ENCODE peak calls at places on chromosomes 2 and 18, in ten cellular contexts. One of them, this sample, is unnamed.

GRCh38 chr2:142682528-142682927 is 194.9 kb upstream of the KYNU start:
- DNase-seq in ovary: no peak
- DNase-seq in IMR-90: peak
- DNase-seq in GM12878: no peak
- DNase-seq in GM12892: no peak
- DNase-seq in A549: peak
- DNase-seq in vagina: no peak
- DNase-seq in heart left ventricle: no peak
- DNase-seq in transverse colon: no peak
- DNase-seq in GM12891: no peak
- DNase-seq in this sample: no peak

GRCh38 chr2:47069628-47070154 is 85.4 kb downstream of the STPG4 start:
- DNase-seq in ovary: no peak
- DNase-seq in IMR-90: peak
- DNase-seq in GM12878: no peak
- DNase-seq in GM12892: no peak
- DNase-seq in A549: peak
- DNase-seq in vagina: no peak
- DNase-seq in heart left ventricle: peak
- DNase-seq in transverse colon: peak
- DNase-seq in GM12891: no peak
- DNase-seq in this sample: peak

GRCh38 chr2:49113046-49113445 is 41.3 kb downstream of the FSHR start:
- DNase-seq in ovary: no peak
- DNase-seq in IMR-90: no peak
- DNase-seq in GM12878: no peak
- DNase-seq in GM12892: no peak
- DNase-seq in A549: no peak
- DNase-seq in vagina: no peak
- DNase-seq in heart left ventricle: no peak
- DNase-seq in transverse colon: no peak
- DNase-seq in GM12891: no peak
- DNase-seq in this sample: no peak

GRCh38 chr2:219737270-219737691 is 109.9 kb downstream of the SLC4A3 start:
- DNase-seq in ovary: peak
- DNase-seq in IMR-90: peak
- DNase-seq in GM12878: no peak
- DNase-seq in GM12892: no peak
- DNase-seq in A549: peak
- DNase-seq in vagina: no peak
- DNase-seq in heart left ventricle: peak
- DNase-seq in transverse colon: no peak
- DNase-seq in GM12891: no peak
- DNase-seq in this sample: peak

GRCh38 chr18:35030234-35030989 is 10.8 kb upstream of the MAPRE2 start:
- DNase-seq in ovary: no peak
- DNase-seq in IMR-90: no peak
- DNase-seq in GM12878: no peak
- DNase-seq in GM12892: no peak
- DNase-seq in A549: no peak
- DNase-seq in vagina: no peak
- DNase-seq in heart left ventricle: no peak
- DNase-seq in transverse colon: peak
- DNase-seq in GM12891: no peak
- DNase-seq in this sample: no peak

GRCh38 chr2:216292886-216293291 is 79.4 kb downstream of the MARCHF4 start:
- DNase-seq in ovary: no peak
- DNase-seq in IMR-90: no peak
- DNase-seq in GM12878: no peak
- DNase-seq in GM12892: no peak
- DNase-seq in A549: no peak
- DNase-seq in vagina: peak
- DNase-seq in heart left ventricle: no peak
- DNase-seq in transverse colon: no peak
- DNase-seq in GM12891: no peak
- DNase-seq in this sample: peak

GRCh38 chr2:211982162-211982561 is 556.4 kb downstream of the ERBB4 start:
- DNase-seq in ovary: no peak
- DNase-seq in IMR-90: peak
- DNase-seq in GM12878: no peak
- DNase-seq in GM12892: no peak
- DNase-seq in A549: no peak
- DNase-seq in vagina: no peak
- DNase-seq in heart left ventricle: no peak
- DNase-seq in transverse colon: no peak
- DNase-seq in GM12891: no peak
- DNase-seq in this sample: no peak

GRCh38 chr2:119184512-119184911 is 26.0 kb upstream of the C1QL2 start:
- DNase-seq in ovary: no peak
- DNase-seq in IMR-90: no peak
- DNase-seq in GM12878: no peak
- DNase-seq in GM12892: no peak
- DNase-seq in A549: no peak
- DNase-seq in vagina: no peak
- DNase-seq in heart left ventricle: no peak
- DNase-seq in transverse colon: no peak
- DNase-seq in GM12891: no peak
- DNase-seq in this sample: no peak

GRCh38 chr2:6896930-6897759 is 19.6 kb downstream of the RSAD2 start:
- DNase-seq in ovary: no peak
- DNase-seq in IMR-90: peak
- DNase-seq in GM12878: no peak
- DNase-seq in GM12892: no peak
- DNase-seq in A549: no peak
- DNase-seq in vagina: no peak
- DNase-seq in heart left ventricle: no peak
- DNase-seq in transverse colon: no peak
- DNase-seq in GM12891: no peak
- DNase-seq in this sample: no peak

GRCh38 chr2:10059016-10059351 is 15.6 kb downstream of the KLF11 start:
- DNase-seq in ovary: no peak
- DNase-seq in IMR-90: no peak
- DNase-seq in GM12878: no peak
- DNase-seq in GM12892: no peak
- DNase-seq in A549: no peak
- DNase-seq in vagina: no peak
- DNase-seq in heart left ventricle: no peak
- DNase-seq in transverse colon: no peak
- DNase-seq in GM12891: no peak
- DNase-seq in this sample: no peak

GRCh38 chr2:171505374-171505773 is 16.9 kb upstream of the CYBRD1 start:
- DNase-seq in ovary: no peak
- DNase-seq in IMR-90: peak
- DNase-seq in GM12878: no peak
- DNase-seq in GM12892: no peak
- DNase-seq in A549: no peak
- DNase-seq in vagina: no peak
- DNase-seq in heart left ventricle: no peak
- DNase-seq in transverse colon: no peak
- DNase-seq in GM12891: no peak
- DNase-seq in this sample: no peak

GRCh38 chr2:39068757-39069515 is 51.9 kb downstream of the SOS1 start:
- DNase-seq in ovary: no peak
- DNase-seq in IMR-90: peak
- DNase-seq in GM12878: no peak
- DNase-seq in GM12892: no peak
- DNase-seq in A549: no peak
- DNase-seq in vagina: no peak
- DNase-seq in heart left ventricle: no peak
- DNase-seq in transverse colon: no peak
- DNase-seq in GM12891: no peak
- DNase-seq in this sample: no peak

GRCh38 chr2:197183355-197183754 is 127.2 kb downstream of the ANKRD44 start:
- DNase-seq in ovary: no peak
- DNase-seq in IMR-90: peak
- DNase-seq in GM12878: no peak
- DNase-seq in GM12892: no peak
- DNase-seq in A549: no peak
- DNase-seq in vagina: no peak
- DNase-seq in heart left ventricle: no peak
- DNase-seq in transverse colon: no peak
- DNase-seq in GM12891: no peak
- DNase-seq in this sample: no peak

GRCh38 chr18:34921811-34922385 is 119.3 kb upstream of the MAPRE2 start:
- DNase-seq in ovary: no peak
- DNase-seq in IMR-90: no peak
- DNase-seq in GM12878: no peak
- DNase-seq in GM12892: no peak
- DNase-seq in A549: no peak
- DNase-seq in vagina: no peak
- DNase-seq in heart left ventricle: no peak
- DNase-seq in transverse colon: no peak
- DNase-seq in GM12891: no peak
- DNase-seq in this sample: no peak

GRCh38 chr2:107001964-107002696 is 116.2 kb upstream of the ST6GAL2 start:
- DNase-seq in ovary: no peak
- DNase-seq in IMR-90: peak
- DNase-seq in GM12878: no peak
- DNase-seq in GM12892: no peak
- DNase-seq in A549: peak
- DNase-seq in vagina: no peak
- DNase-seq in heart left ventricle: no peak
- DNase-seq in transverse colon: no peak
- DNase-seq in GM12891: no peak
- DNase-seq in this sample: no peak

GRCh38 chr2:61018798-61019197 is 743 bp upstream of the PUS10 start:
- DNase-seq in ovary: no peak
- DNase-seq in IMR-90: no peak
- DNase-seq in GM12878: no peak
- DNase-seq in GM12892: no peak
- DNase-seq in A549: no peak
- DNase-seq in vagina: no peak
- DNase-seq in heart left ventricle: no peak
- DNase-seq in transverse colon: no peak
- DNase-seq in GM12891: no peak
- DNase-seq in this sample: no peak

GRCh38 chr2:61017556-61018318 is at the start of the genes PEX13 and PUS10:
- DNase-seq in ovary: peak
- DNase-seq in IMR-90: peak
- DNase-seq in GM12878: peak
- DNase-seq in GM12892: peak
- DNase-seq in A549: peak
- DNase-seq in vagina: peak
- DNase-seq in heart left ventricle: peak
- DNase-seq in transverse colon: peak
- DNase-seq in GM12891: peak
- DNase-seq in this sample: peak

GRCh38 chr2:61016392-61017002 is 1.0 kb upstream of the PEX13 start:
- DNase-seq in ovary: no peak
- DNase-seq in IMR-90: no peak
- DNase-seq in GM12878: no peak
- DNase-seq in GM12892: peak
- DNase-seq in A549: no peak
- DNase-seq in vagina: peak
- DNase-seq in heart left ventricle: no peak
- DNase-seq in transverse colon: no peak
- DNase-seq in GM12891: no peak
- DNase-seq in this sample: no peak

GRCh38 chr2:61017003-61017555 is 441 bp upstream of the PEX13 start:
- DNase-seq in ovary: peak
- DNase-seq in IMR-90: peak
- DNase-seq in GM12878: peak
- DNase-seq in GM12892: peak
- DNase-seq in A549: peak
- DNase-seq in vagina: peak
- DNase-seq in heart left ventricle: peak
- DNase-seq in transverse colon: peak
- DNase-seq in GM12891: peak
- DNase-seq in this sample: peak

DNA sequence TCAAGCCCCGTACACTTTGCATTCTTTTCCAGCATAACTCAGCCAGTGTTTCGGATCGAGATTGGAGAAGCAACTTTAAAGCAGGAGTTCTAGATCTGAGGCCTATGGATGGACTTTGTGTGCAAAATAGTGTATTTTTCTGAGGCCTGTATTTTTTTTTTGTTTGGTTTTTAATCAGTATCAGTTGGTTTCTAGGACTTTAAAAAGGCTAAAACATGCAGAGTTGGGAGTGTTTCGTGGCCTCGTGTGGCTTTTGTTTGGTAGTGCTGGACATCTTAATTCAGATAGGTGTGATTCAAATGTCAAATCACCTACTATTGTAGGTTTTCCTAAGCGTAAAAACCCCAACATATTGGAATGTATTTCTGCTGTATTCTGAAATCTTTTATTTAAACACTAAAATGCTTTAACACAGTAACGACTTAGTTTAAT is 280 bp upstream of the PUS10 start:
- DNase-seq in ovary: no peak
- DNase-seq in IMR-90: peak
- DNase-seq in GM12878: no peak
- DNase-seq in GM12892: no peak
- DNase-seq in A549: peak
- DNase-seq in vagina: no peak
- DNase-seq in heart left ventricle: no peak
- DNase-seq in transverse colon: no peak
- DNase-seq in GM12891: peak
- DNase-seq in this sample: no peak
- TF ChIP-seq POLR2A in ovary: no peak
- TF ChIP-seq POLR2A in IMR-90: no peak
- TF ChIP-seq POLR2A in GM12878: no peak
- TF ChIP-seq POLR2A in GM12892: no peak
- TF ChIP-seq POLR2A in A549: no peak
- TF ChIP-seq POLR2A in vagina: no peak
- TF ChIP-seq POLR2A in heart left ventricle: no peak
- TF ChIP-seq POLR2A in transverse colon: no peak
- TF ChIP-seq POLR2A in GM12891: no peak
- TF ChIP-seq POLR2A in this sample: no peak

GRCh38 chr2:221501883-221502269 is 70.2 kb downstream of the EPHA4 start:
- DNase-seq in ovary: no peak
- DNase-seq in IMR-90: no peak
- DNase-seq in GM12878: no peak
- DNase-seq in GM12892: no peak
- DNase-seq in A549: no peak
- DNase-seq in vagina: no peak
- DNase-seq in heart left ventricle: no peak
- DNase-seq in transverse colon: no peak
- DNase-seq in GM12891: no peak
- DNase-seq in this sample: no peak
- TF ChIP-seq POLR2A in ovary: no peak
- TF ChIP-seq POLR2A in IMR-90: no peak
- TF ChIP-seq POLR2A in GM12878: no peak
- TF ChIP-seq POLR2A in GM12892: no peak
- TF ChIP-seq POLR2A in A549: no peak
- TF ChIP-seq POLR2A in vagina: no peak
- TF ChIP-seq POLR2A in heart left ventricle: no peak
- TF ChIP-seq POLR2A in transverse colon: no peak
- TF ChIP-seq POLR2A in GM12891: no peak
- TF ChIP-seq POLR2A in this sample: no peak

GRCh38 chr2:155975734-155976133 is 356.8 kb downstream of the NR4A2 start:
- DNase-seq in ovary: no peak
- DNase-seq in IMR-90: no peak
- DNase-seq in GM12878: no peak
- DNase-seq in GM12892: no peak
- DNase-seq in A549: no peak
- DNase-seq in vagina: no peak
- DNase-seq in heart left ventricle: no peak
- DNase-seq in transverse colon: no peak
- DNase-seq in GM12891: no peak
- DNase-seq in this sample: no peak
- TF ChIP-seq POLR2A in ovary: no peak
- TF ChIP-seq POLR2A in IMR-90: no peak
- TF ChIP-seq POLR2A in GM12878: no peak
- TF ChIP-seq POLR2A in GM12892: no peak
- TF ChIP-seq POLR2A in A549: no peak
- TF ChIP-seq POLR2A in vagina: no peak
- TF ChIP-seq POLR2A in heart left ventricle: no peak
- TF ChIP-seq POLR2A in transverse colon: no peak
- TF ChIP-seq POLR2A in GM12891: no peak
- TF ChIP-seq POLR2A in this sample: no peak

GRCh38 chr2:133862400-133862977 is 294.2 kb upstream of the NCKAP5 start:
- DNase-seq in ovary: no peak
- DNase-seq in IMR-90: peak
- DNase-seq in GM12878: no peak
- DNase-seq in GM12892: no peak
- DNase-seq in A549: no peak
- DNase-seq in vagina: peak
- DNase-seq in heart left ventricle: no peak
- DNase-seq in transverse colon: no peak
- DNase-seq in GM12891: no peak
- DNase-seq in this sample: no peak
- TF ChIP-seq POLR2A in ovary: no peak
- TF ChIP-seq POLR2A in IMR-90: no peak
- TF ChIP-seq POLR2A in GM12878: no peak
- TF ChIP-seq POLR2A in GM12892: no peak
- TF ChIP-seq POLR2A in A549: no peak
- TF ChIP-seq POLR2A in vagina: no peak
- TF ChIP-seq POLR2A in heart left ventricle: no peak
- TF ChIP-seq POLR2A in transverse colon: no peak
- TF ChIP-seq POLR2A in GM12891: no peak
- TF ChIP-seq POLR2A in this sample: no peak

This sample was measured in breast epithelium.